ENCODE peak calls at places on chromosomes 6 and 20, in nine cellular contexts. W is body of pancreas, P is GM12865, F is Panc1, X is tibial nerve, D is K562, Q is hepatocyte, N is AG04450, R is cardiac fibroblast. T is an unnamed sample.

GRCh38 chr6:73802366-73802765 is 106.4 kb downstream of the CD109 start:
- DNase-seq in W (no peak), P (no peak), F (no peak), X (no peak), D (no peak), Q (no peak), N (no peak), R (no peak), T (no peak)

GRCh38 chr6:38588631-38589366 is 50.9 kb downstream of the BTBD9 start:
- DNase-seq in W (no peak), P (no peak), F (no peak), X (no peak), D (no peak), Q (no peak), N (no peak), R (peak), T (peak)

GRCh38 chr20:24995741-24996448 is 3.3 kb upstream of the APMAP start:
- DNase-seq in W (no peak), P (no peak), F (no peak), X (no peak), D (no peak), Q (no peak), N (no peak), R (peak), T (no peak)

GRCh38 chr20:37804584-37805566 is 98.1 kb upstream of the VSTM2L start:
- DNase-seq in W (peak), P (peak), F (no peak), X (no peak), D (no peak), Q (no peak), N (no peak), R (peak), T (no peak)

GRCh38 chr20:35496481-35496880 is 33.0 kb downstream of the C20orf173 start:
- DNase-seq in W (no peak), P (no peak), F (no peak), X (no peak), D (no peak), Q (no peak), N (no peak), R (no peak), T (no peak)

GRCh38 chr6:39555136-39555535 is 170.1 kb downstream of the KIF6 start:
- DNase-seq in W (no peak), P (no peak), F (no peak), X (no peak), D (no peak), Q (no peak), N (no peak), R (no peak), T (no peak)

GRCh38 chr6:152261179-152261578 is 376.0 kb downstream of the SYNE1 start:
- DNase-seq in W (no peak), P (no peak), F (no peak), X (no peak), D (no peak), Q (no peak), N (no peak), R (no peak), T (no peak)

GRCh38 chr6:165889636-165890403 is 226.8 kb upstream of the PDE10A start:
- DNase-seq in W (peak), P (peak), F (no peak), X (no peak), D (peak), Q (peak), N (no peak), R (peak), T (peak)

GRCh38 chr6:7673063-7673536 is 52.8 kb upstream of the BMP6 start:
- DNase-seq in W (peak), P (peak), F (no peak), X (peak), D (peak), Q (peak), N (no peak), R (peak), T (peak)

GRCh38 chr6:29792123-29793035 is 35.2 kb upstream of the HLA-G start:
- DNase-seq in W (peak), P (peak), F (no peak), X (peak), D (peak), Q (peak), N (no peak), R (peak), T (peak)
- TF ChIP-seq CTCF in W (peak), P (peak), F (peak), X (peak), D (no peak), Q (peak), N (peak), R (peak), T (peak)

DNA sequence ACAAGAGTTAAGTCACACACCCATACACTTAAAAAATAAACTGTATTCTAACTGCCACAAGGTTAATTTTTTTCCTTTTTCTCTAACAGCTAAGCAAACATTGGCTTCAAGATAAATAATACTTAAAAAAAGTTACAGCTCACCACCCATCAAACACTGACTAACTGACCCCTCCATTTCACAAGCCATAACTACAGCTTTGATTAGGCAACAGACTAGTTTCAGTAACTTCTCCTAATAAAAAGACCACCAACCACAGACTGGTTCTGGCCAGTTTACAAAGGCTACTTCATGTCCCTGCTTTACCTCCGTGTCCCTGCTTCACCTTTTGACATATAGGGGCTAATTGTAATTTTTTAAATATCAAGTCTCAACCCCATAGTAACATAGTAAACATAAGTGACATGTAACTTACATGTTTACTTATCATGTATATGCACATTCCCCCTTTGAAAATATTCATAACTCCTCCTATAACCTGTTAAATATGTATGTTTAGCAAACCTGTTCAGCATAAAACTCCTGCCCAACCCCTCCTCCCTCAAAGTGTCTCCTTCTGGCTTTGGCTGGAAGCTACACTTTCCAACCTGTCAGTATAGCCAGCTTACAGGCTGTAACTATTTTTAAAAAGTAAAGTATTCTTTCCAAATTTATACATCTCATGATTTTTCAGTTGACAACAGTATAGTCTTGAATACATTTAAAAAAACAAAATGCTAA is 15.1 kb upstream of the POM121L2 start:
- DNase-seq in W (no peak), P (no peak), F (no peak), X (no peak), D (no peak), Q (no peak), N (no peak), R (no peak), T (no peak)
- TF ChIP-seq CTCF in W (no peak), P (no peak), F (no peak), X (no peak), D (no peak), Q (no peak), N (no peak), R (no peak), T (no peak)

DNA sequence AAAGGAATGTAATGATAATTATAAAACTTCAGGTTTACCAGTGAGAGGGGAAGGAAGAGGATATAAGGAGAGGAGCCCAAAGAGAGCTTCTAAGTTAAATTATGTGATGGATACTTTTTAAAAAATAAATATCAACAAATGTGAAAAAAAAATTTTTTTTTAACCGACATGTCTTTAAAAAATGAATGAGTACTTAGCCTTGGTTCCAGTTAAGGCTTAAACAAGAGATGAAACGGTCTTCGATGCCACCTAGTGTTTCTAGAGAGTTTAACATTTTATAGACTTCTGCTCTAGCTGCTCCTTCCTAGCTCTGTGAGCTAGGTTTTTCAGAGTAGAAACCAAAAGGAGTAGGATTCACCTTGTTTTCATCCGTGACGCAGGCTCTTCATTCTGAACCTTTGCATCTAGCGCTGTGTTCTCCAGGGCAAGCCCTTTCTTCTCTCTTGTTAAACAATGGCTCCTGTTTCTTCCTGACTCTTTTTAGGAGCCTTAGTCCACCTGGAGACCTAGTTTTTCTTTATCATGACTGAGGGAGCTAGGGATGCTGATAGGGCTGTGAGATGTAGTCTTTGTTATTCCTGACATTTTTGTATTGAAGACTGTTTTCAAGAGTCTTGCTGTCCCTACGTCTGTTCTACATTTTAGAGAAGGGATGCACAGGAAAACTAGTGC is 42.4 kb upstream of the GNRH2 start:
- DNase-seq in W (no peak), P (peak), F (no peak), X (no peak), D (peak), Q (peak), N (peak), R (peak), T (peak)
- TF ChIP-seq CTCF in W (no peak), P (peak), F (peak), X (peak), D (peak), Q (peak), N (peak), R (peak), T (peak)

GRCh38 chr6:78835817-78836216 is 31.5 kb upstream of the IRAK1BP1 start:
- DNase-seq in W (no peak), P (peak), F (no peak), X (no peak), D (no peak), Q (no peak), N (no peak), R (peak), T (no peak)
- TF ChIP-seq CTCF in W (no peak), P (peak), F (peak), X (no peak), D (peak), Q (peak), N (peak), R (peak), T (peak)

DNA sequence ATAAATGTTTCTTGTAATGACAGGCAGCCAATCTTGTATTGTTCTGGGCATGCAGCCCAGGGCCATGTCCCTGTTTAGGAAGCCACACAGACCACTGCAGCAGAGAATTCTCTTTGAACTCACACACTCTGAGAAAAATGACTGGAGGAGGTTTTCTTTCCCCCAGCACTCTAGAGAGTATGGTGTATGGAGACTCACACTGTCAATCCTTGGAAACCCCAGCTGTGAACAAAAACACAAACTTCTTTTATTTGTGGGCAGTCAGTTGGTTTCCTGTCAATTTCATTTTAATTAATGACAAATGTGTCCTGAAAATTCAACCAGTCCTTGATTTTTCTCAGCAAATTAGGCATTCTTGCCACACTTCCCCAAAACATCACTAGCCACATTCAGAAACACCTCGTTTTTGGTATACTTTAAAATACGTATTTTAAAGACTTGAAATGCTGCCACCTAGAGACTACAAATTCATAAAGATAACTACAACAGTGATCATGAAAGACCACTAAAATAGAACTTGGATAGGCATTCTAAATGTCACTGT is 52.9 kb upstream of the UFL1 start:
- DNase-seq in W (peak), P (peak), F (no peak), X (no peak), D (no peak), Q (no peak), N (no peak), R (peak), T (no peak)
- TF ChIP-seq CTCF in W (peak), P (no peak), F (peak), X (no peak), D (no peak), Q (peak), N (no peak), R (no peak), T (peak)

DNA sequence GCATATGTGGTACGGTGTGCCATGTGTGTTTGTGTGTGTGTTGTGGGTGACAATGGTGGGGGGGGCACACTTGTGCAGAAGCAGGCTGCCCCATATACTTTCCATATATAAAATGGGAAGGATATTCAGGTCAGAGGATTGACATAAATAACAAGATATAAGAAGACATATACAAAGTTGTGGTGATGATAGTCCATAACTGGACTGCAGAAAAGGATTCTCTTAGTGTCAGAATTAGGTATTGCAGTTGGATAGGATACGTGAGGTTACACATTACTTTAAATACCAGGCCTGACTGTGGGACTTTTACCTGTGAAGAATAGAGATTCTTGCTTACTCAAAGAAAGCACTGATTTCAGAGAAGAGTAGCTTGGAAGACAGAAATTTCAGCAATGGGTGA is 1260.3 kb downstream of the EPHA7 start:
- DNase-seq in W (no peak), P (no peak), F (no peak), X (no peak), D (no peak), Q (no peak), N (no peak), R (no peak), T (no peak)
- TF ChIP-seq CTCF in W (no peak), P (no peak), F (peak), X (no peak), D (no peak), Q (no peak), N (no peak), R (no peak), T (no peak)

DNA sequence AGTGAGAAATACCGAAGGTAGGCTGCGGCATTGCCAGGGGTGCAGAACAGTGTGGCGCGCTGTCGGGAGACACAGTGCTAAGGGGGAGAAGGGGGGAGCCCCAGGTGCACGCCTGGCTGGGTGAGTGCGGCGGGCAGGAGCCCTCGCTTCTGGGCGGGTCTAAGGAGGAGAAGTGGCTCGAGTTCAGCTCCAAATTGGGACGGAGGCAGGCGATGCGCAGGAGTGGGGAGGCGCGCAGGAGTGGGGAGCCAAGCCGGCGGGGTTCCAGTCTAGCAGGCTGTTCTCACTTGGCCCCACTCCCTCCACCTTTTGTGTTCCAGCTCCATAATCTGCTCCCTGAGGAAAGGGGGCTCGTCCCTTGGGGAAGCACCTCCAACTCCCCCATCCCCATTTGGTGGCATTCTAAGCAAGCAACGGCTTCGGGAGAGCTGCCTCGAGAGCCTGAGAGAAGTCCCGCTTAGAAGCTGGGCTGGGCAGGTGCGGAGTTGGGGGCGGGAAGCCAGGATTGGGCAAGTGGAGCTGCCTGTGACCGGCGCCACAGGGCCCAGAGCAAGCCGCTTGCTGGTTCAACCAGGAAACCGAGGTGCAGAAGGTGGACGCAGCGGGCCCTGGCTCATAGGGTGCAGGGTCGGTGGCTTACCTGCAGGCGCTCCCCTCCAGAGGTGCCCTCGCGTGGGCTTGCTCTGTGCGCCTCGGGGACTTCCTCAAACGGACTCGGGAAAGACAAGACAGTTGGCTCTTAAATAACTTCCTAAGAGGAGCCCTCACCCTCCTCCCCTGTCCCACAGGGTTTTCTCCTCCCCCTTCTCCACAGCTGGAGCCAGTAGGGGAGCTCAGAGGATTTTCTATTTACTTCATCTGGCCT is at the start of gene F13A1:
- DNase-seq in W (peak), P (peak), F (no peak), X (no peak), D (no peak), Q (no peak), N (no peak), R (no peak), T (no peak)
- TF ChIP-seq CTCF in W (no peak), P (no peak), F (no peak), X (no peak), D (no peak), Q (no peak), N (no peak), R (no peak), T (no peak)

GRCh38 chr20:1633535-1633934 is 13.7 kb upstream of the SIRPB1 start:
- DNase-seq in W (no peak), P (no peak), F (no peak), X (no peak), D (peak), Q (peak), N (no peak), R (no peak), T (peak)

GRCh38 chr20:1637755-1638154 is 17.9 kb upstream of the SIRPB1 start:
- DNase-seq in W (no peak), P (no peak), F (no peak), X (no peak), D (no peak), Q (no peak), N (no peak), R (no peak), T (no peak)

GRCh38 chr20:1637226-1637625 is 17.4 kb upstream of the SIRPB1 start:
- DNase-seq in W (no peak), P (no peak), F (no peak), X (no peak), D (no peak), Q (no peak), N (no peak), R (no peak), T (no peak)

GRCh38 chr20:1635291-1635979 is 15.6 kb upstream of the SIRPB1 start:
- DNase-seq in W (no peak), P (no peak), F (no peak), X (no peak), D (no peak), Q (no peak), N (no peak), R (no peak), T (no peak)

DNA sequence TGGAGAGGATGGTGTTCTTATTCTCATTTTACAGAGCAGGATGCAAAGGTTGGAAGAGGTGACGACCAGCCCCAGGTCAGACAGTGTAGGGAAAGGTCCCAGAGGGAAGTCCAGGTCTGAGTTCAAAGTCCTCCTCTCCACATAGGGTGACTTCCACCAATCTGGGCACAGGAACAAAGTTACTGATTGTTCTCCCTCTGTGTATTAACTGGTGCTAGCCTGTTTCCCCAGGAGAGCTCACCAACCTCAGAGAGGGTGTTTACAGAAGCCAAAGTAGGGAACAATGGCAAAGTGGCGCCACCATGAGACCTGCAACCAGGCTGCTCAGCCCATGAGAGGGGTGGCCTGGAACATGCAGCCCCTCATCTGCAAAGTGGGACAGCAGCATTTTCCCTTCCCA is 16.8 kb upstream of the SIRPB1 start:
- DNase-seq in W (no peak), P (no peak), F (no peak), X (no peak), D (no peak), Q (no peak), N (no peak), R (no peak), T (no peak)
- TF ChIP-seq CTCF in W (no peak), P (no peak), F (no peak), X (no peak), D (peak), Q (no peak), N (no peak), R (no peak), T (no peak)

GRCh38 chr6:37565267-37566208 is 65.8 kb upstream of the CCDC167 start:
- DNase-seq in W (no peak), P (peak), F (no peak), X (no peak), D (no peak), Q (peak), N (no peak), R (peak), T (peak)
- TF ChIP-seq CTCF in W (no peak), P (no peak), F (no peak), X (no peak), D (peak), Q (peak), N (peak), R (no peak), T (no peak)

DNA sequence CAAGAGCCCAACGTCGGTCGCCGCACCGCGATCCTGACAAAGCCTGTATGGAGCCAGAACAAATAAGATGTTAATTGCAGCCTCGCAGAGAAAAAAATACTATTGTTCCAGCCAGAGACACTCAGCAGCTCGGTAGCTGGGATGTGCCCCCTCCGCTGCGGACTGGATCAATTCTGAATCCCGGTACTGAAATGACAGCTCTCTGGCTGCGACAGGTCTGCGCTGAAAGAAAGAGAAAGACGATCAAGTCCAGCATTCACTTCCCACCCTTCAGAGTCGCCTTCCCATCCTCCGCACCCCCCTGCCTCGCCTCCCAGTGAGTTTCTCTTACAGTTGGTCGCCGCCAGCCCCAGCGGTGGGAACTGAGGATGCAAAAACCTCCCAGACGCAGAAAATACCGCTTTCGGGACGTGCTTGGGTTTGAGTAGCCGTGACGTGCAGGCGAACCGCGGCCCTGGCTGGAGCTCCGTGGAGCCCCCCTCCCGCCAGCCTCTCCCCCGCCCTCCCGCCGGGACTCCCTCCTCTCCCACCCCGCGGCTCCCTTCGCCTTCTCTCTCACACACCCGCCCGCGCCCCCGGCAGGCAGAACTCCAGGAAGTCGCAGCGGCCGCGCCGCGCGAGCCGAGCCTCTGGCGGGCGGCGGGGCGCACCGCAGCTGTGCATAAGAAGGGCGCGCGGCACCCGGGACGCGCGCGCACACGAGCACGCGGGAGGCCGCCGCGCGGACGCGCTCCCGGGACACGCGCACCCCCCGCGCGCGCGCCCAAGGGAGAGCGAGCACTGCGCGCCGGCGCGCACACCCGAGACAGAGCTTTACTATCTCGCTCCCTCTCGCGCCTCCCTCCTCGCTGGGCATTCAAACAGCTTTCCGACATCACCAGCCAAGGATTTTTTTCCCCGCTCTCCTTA is at the start of gene ADGRB3:
- DNase-seq in W (peak), P (peak), F (no peak), X (peak), D (peak), Q (peak), N (no peak), R (peak), T (peak)
- TF ChIP-seq CTCF in W (no peak), P (no peak), F (peak), X (no peak), D (peak), Q (peak), N (no peak), R (no peak), T (no peak)